ENCODE peak calls at places on chromosomes 13 and 19, in nine cellular contexts. O is stimulated activated CD4-positive, alpha-beta T cell treated with anti-CD3 and anti-CD28 coated beads, Interleukin-2, amount 100 ng/mL, for 4 hours; Y is activated naive CD4-positive, alpha-beta T cell treated with anti-CD3 and anti-CD28 coated beads for 36 hours; C is naive thymus-derived CD8-positive, alpha-beta T cell; N is NCI-H345; I is frontal cortex; G is T-cell; A is GDM1; W is tibial nerve. S is an unnamed sample.

GRCh38 chr13:108903613-108904012 is 274.2 kb downstream of the MYO16 start:
- DNase-seq in N (no peak), O (no peak), C (no peak), G (no peak), I (no peak), Y (no peak), A (no peak), W (no peak), S (no peak)

GRCh38 chr19:40584007-40584406 is 7.3 kb downstream of the SHKBP1 start:
- DNase-seq in G (no peak), N (no peak), A (no peak), C (no peak), Y (no peak), O (no peak), W (no peak), I (no peak), S (no peak)

GRCh38 chr19:38850976-38851621 is 1.3 kb upstream of the HNRNPL start:
- DNase-seq in G (peak; percentile 50), C (peak; percentile 58), O (no peak), W (no peak), I (no peak), A (no peak), N (no peak), Y (peak; percentile 59), S (no peak)

GRCh38 chr13:76730220-76730619 is 156.0 kb downstream of the KCTD12 start:
- DNase-seq in I (no peak), Y (no peak), A (no peak), C (no peak), G (no peak), N (peak; percentile 37), W (no peak), O (no peak), S (no peak)

GRCh38 chr19:18654469-18654868 is 17.6 kb downstream of the KLHL26 start:
- DNase-seq in O (no peak), C (no peak), W (no peak), A (no peak), N (no peak), Y (no peak), G (no peak), I (no peak), S (no peak)

GRCh38 chr19:16351133-16351809 is 26.6 kb downstream of the KLF2 start:
- DNase-seq in N (no peak), W (no peak), Y (no peak), C (no peak), A (peak; percentile 13), O (no peak), I (no peak), G (no peak), S (no peak)

GRCh38 chr13:28468520-28468915 is 26.4 kb downstream of the FLT1 start:
- DNase-seq in Y (no peak), O (no peak), G (no peak), A (no peak), W (no peak), C (no peak), I (no peak), N (no peak), S (no peak)

GRCh38 chr19:30870861-30871260 is 478.4 kb downstream of the TSHZ3 start:
- DNase-seq in O (no peak), Y (no peak), N (no peak), G (no peak), A (no peak), C (no peak), I (no peak), W (no peak), S (no peak)

GRCh38 chr19:4567584-4568071 is 8.1 kb upstream of the SEMA6B start:
- DNase-seq in A (peak; percentile 46), N (peak; percentile 28), Y (peak; percentile 83), I (no peak), W (peak; percentile 37), C (peak; percentile 58), G (peak; percentile 51), O (peak; percentile 18), S (no peak)

GRCh38 chr19:2338055-2338615 is 9.7 kb downstream of the SPPL2B start:
- DNase-seq in O (no peak), G (no peak), N (no peak), Y (no peak), W (no peak), C (no peak), I (no peak), A (no peak), S (no peak)

GRCh38 chr19:39248806-39249205 is at the start of gene IFNL4:
- DNase-seq in W (no peak), A (no peak), C (no peak), O (no peak), I (no peak), Y (no peak), G (no peak), N (no peak), S (no peak)

GRCh38 chr13:74110053-74110452 is 24.2 kb downstream of the KLF12 start:
- DNase-seq in W (no peak), I (no peak), A (no peak), Y (no peak), N (no peak), G (no peak), C (no peak), O (no peak), S (no peak)

GRCh38 chr19:55600336-55601028 is 394 bp downstream of the ZNF524 start:
- DNase-seq in I (peak; percentile 79), C (peak; percentile 79), A (peak; percentile 91), W (no peak), Y (no peak), O (no peak), N (peak; percentile 90), G (no peak), S (no peak)

GRCh38 chr13:19596086-19596485 is 34.8 kb upstream of the TPTE2 start:
- DNase-seq in Y (no peak), O (no peak), N (no peak), I (no peak), G (no peak), A (no peak), W (no peak), C (no peak), S (no peak)

GRCh38 chr13:112760931-112761330 is 71.1 kb downstream of the ATP11A start:
- DNase-seq in G (no peak), I (no peak), N (no peak), O (no peak), A (no peak), W (no peak), Y (no peak), C (no peak), S (no peak)

GRCh38 chr19:10643968-10644290 is 10.2 kb upstream of the ILF3 start:
- DNase-seq in A (no peak), C (no peak), N (no peak), O (no peak), W (no peak), G (no peak), Y (no peak), I (no peak), S (no peak)

GRCh38 chr19:2273356-2274184 is 8.4 kb downstream of the PEAK3 start:
- DNase-seq in C (peak; percentile 79), I (peak; percentile 85), N (peak; percentile 81), O (no peak), A (peak; percentile 61), W (peak; percentile 45), G (peak; percentile 75), Y (peak; percentile 85), S (no peak)

GRCh38 chr13:20160346-20161274 is at the start of gene GJA3:
- DNase-seq in Y (peak; percentile 68), W (no peak), N (peak; percentile 6), G (peak; percentile 62), A (peak; percentile 6), I (no peak), O (peak; percentile 69), C (peak; percentile 78), S (no peak)